ENCODE peak calls at places on chromosomes 2 and 18, in six cellular contexts. E is transverse colon; K is right cardiac atrium; U is activated CD4-positive, CD25-positive, alpha-beta regulatory T cell treated with anti-CD3 and anti-CD28 coated beads, Interleukin-2, amount 50 U/mL, for 16 hours; M is ovary; N is H4. X is an unnamed sample.
A peak's percentile ranks its signal among the peaks of the same experiment; 100 is the strongest.

GRCh38 chr18:35143615-35144596 is 96.9 kb upstream of the ZNF397 start:
- DNase-seq in E (peak; percentile 53), K (no peak), U (no peak), M (peak; percentile 50), N (peak; percentile 32), X (peak; percentile 61)

GRCh38 chr18:58609536-58609993 is 19.3 kb downstream of the ALPK2 start:
- DNase-seq in E (no peak), K (no peak), U (no peak), M (no peak), N (no peak), X (no peak)

GRCh38 chr2:11997142-11997541 is 250.7 kb downstream of the LPIN1 start:
- DNase-seq in E (no peak), K (no peak), U (no peak), M (no peak), N (no peak), X (no peak)

GRCh38 chr2:218010838-218011616 is 8.2 kb upstream of the TNS1 start:
- DNase-seq in E (no peak), K (peak; percentile 69), U (no peak), M (no peak), N (no peak), X (peak; percentile 43)

GRCh38 chr18:41873730-41874129 is 81.3 kb upstream of the PIK3C3 start:
- DNase-seq in E (no peak), K (no peak), U (no peak), M (no peak), N (no peak), X (no peak)

GRCh38 chr18:41530959-41531358 is 424.1 kb upstream of the PIK3C3 start:
- DNase-seq in E (no peak), K (no peak), U (no peak), M (no peak), N (no peak), X (no peak)

GRCh38 chr2:26612522-26613240 is 28.5 kb downstream of the CIB4 start:
- DNase-seq in E (peak; percentile 34), K (peak; percentile 82), U (no peak), M (no peak), N (no peak), X (no peak)

GRCh38 chr2:112006076-112006410 is 49.0 kb upstream of the TMEM87B start:
- DNase-seq in E (no peak), K (peak; percentile 58), U (no peak), M (no peak), N (peak; percentile 63), X (no peak)

GRCh38 chr2:48144777-48145176 is 238.5 kb upstream of the FBXO11 start:
- DNase-seq in E (no peak), K (no peak), U (no peak), M (no peak), N (peak; percentile 50), X (no peak)

GRCh38 chr2:240925191-240925575 is 19.0 kb downstream of the CROCC2 start:
- DNase-seq in E (peak; percentile 2), K (peak; percentile 45), U (no peak), M (peak; percentile 26), N (no peak), X (peak; percentile 1)

GRCh38 chr2:3585239-3586109 is 9.4 kb upstream of the COLEC11 start:
- DNase-seq in E (peak; percentile 41), K (peak; percentile 89), U (no peak), M (peak; percentile 90), N (no peak), X (no peak)

GRCh38 chr2:222418734-222419133 is 5.6 kb upstream of the SGPP2 start:
- DNase-seq in E (no peak), K (no peak), U (no peak), M (no peak), N (no peak), X (no peak)

GRCh38 chr2:239026711-239027430 is 179.0 kb downstream of the TWIST2 start:
- DNase-seq in E (no peak), K (peak; percentile 40), U (no peak), M (no peak), N (no peak), X (peak; percentile 38)

GRCh38 chr2:289362-290089 is 1.6 kb upstream of the ALKAL2 start:
- DNase-seq in E (peak; percentile 32), K (peak; percentile 51), U (no peak), M (peak; percentile 62), N (no peak), X (peak; percentile 41)

X was measured in ELF-1.